ENCODE peak calls at places on chromosomes 11 and 22, in nine cellular contexts. One of them, this sample, is unnamed.

GRCh38 chr11:107040447-107041444 is 22.5 kb upstream of the GUCY1A2 start:
- DNase-seq in T-cell: no peak
- DNase-seq in activated CD4-positive, CD25-positive, alpha-beta regulatory T cell: no peak
- DNase-seq in AG09309: peak; percentile 48
- DNase-seq in NB4: peak; percentile 89
- DNase-seq in HFF-Myc: no peak
- DNase-seq in coronary artery: no peak
- DNase-seq in colonic mucosa: no peak
- DNase-seq in naive thymus-derived CD4-positive, alpha-beta T cell: no peak
- DNase-seq in this sample: no peak

GRCh38 chr22:21000987-21001600 is 824 bp downstream of the THAP7 start:
- DNase-seq in T-cell: no peak
- DNase-seq in activated CD4-positive, CD25-positive, alpha-beta regulatory T cell: no peak
- DNase-seq in AG09309: no peak
- DNase-seq in NB4: no peak
- DNase-seq in HFF-Myc: no peak
- DNase-seq in coronary artery: no peak
- DNase-seq in colonic mucosa: no peak
- DNase-seq in naive thymus-derived CD4-positive, alpha-beta T cell: no peak
- DNase-seq in this sample: no peak

GRCh38 chr11:9817191-9817590 is 153.3 kb downstream of the SWAP70 start:
- DNase-seq in T-cell: no peak
- DNase-seq in activated CD4-positive, CD25-positive, alpha-beta regulatory T cell: no peak
- DNase-seq in AG09309: no peak
- DNase-seq in NB4: no peak
- DNase-seq in HFF-Myc: no peak
- DNase-seq in coronary artery: no peak
- DNase-seq in colonic mucosa: no peak
- DNase-seq in naive thymus-derived CD4-positive, alpha-beta T cell: no peak
- DNase-seq in this sample: no peak

GRCh38 chr11:132234878-132235277 is 864.5 kb downstream of the NTM start:
- DNase-seq in T-cell: no peak
- DNase-seq in activated CD4-positive, CD25-positive, alpha-beta regulatory T cell: no peak
- DNase-seq in AG09309: peak; percentile 29
- DNase-seq in NB4: no peak
- DNase-seq in HFF-Myc: peak; percentile 35
- DNase-seq in coronary artery: no peak
- DNase-seq in colonic mucosa: no peak
- DNase-seq in naive thymus-derived CD4-positive, alpha-beta T cell: no peak
- DNase-seq in this sample: no peak

GRCh38 chr11:15816270-15816871 is 540.0 kb downstream of the SOX6 start:
- DNase-seq in T-cell: no peak
- DNase-seq in activated CD4-positive, CD25-positive, alpha-beta regulatory T cell: no peak
- DNase-seq in AG09309: peak; percentile 56
- DNase-seq in NB4: no peak
- DNase-seq in HFF-Myc: no peak
- DNase-seq in coronary artery: no peak
- DNase-seq in colonic mucosa: no peak
- DNase-seq in naive thymus-derived CD4-positive, alpha-beta T cell: no peak
- DNase-seq in this sample: no peak

GRCh38 chr11:75597636-75598035 is 35.6 kb downstream of the SERPINH1 start:
- DNase-seq in T-cell: no peak
- DNase-seq in activated CD4-positive, CD25-positive, alpha-beta regulatory T cell: no peak
- DNase-seq in AG09309: no peak
- DNase-seq in NB4: peak; percentile 61
- DNase-seq in HFF-Myc: no peak
- DNase-seq in coronary artery: no peak
- DNase-seq in colonic mucosa: no peak
- DNase-seq in naive thymus-derived CD4-positive, alpha-beta T cell: no peak
- DNase-seq in this sample: no peak

GRCh38 chr11:2270322-2271076 is at the start of gene ASCL2:
- DNase-seq in T-cell: no peak
- DNase-seq in activated CD4-positive, CD25-positive, alpha-beta regulatory T cell: no peak
- DNase-seq in AG09309: no peak
- DNase-seq in NB4: peak; percentile 45
- DNase-seq in HFF-Myc: no peak
- DNase-seq in coronary artery: peak; percentile 41
- DNase-seq in colonic mucosa: peak; percentile 33
- DNase-seq in naive thymus-derived CD4-positive, alpha-beta T cell: no peak
- DNase-seq in this sample: no peak

GRCh38 chr11:15750535-15751297 is 605.6 kb downstream of the SOX6 start:
- DNase-seq in T-cell: no peak
- DNase-seq in activated CD4-positive, CD25-positive, alpha-beta regulatory T cell: no peak
- DNase-seq in AG09309: no peak
- DNase-seq in NB4: no peak
- DNase-seq in HFF-Myc: no peak
- DNase-seq in coronary artery: no peak
- DNase-seq in colonic mucosa: no peak
- DNase-seq in naive thymus-derived CD4-positive, alpha-beta T cell: no peak
- DNase-seq in this sample: no peak

GRCh38 chr11:24043842-24044241 is 453.0 kb upstream of the LUZP2 start:
- DNase-seq in T-cell: no peak
- DNase-seq in activated CD4-positive, CD25-positive, alpha-beta regulatory T cell: no peak
- DNase-seq in AG09309: no peak
- DNase-seq in NB4: no peak
- DNase-seq in HFF-Myc: no peak
- DNase-seq in coronary artery: no peak
- DNase-seq in colonic mucosa: no peak
- DNase-seq in naive thymus-derived CD4-positive, alpha-beta T cell: no peak
- DNase-seq in this sample: no peak

GRCh38 chr22:27220349-27220748 is 563.0 kb downstream of the MIAT start:
- DNase-seq in T-cell: no peak
- DNase-seq in activated CD4-positive, CD25-positive, alpha-beta regulatory T cell: no peak
- DNase-seq in AG09309: peak; percentile 74
- DNase-seq in NB4: no peak
- DNase-seq in HFF-Myc: no peak
- DNase-seq in coronary artery: peak; percentile 69
- DNase-seq in colonic mucosa: no peak
- DNase-seq in naive thymus-derived CD4-positive, alpha-beta T cell: no peak
- DNase-seq in this sample: no peak